ENCODE peak calls at places on chromosomes 13 and 19, in five cellular contexts. O is GM20000, B is brain microvascular endothelial cell, C is tibial nerve, M is astrocyte of the spinal cord. J is an unnamed sample.
A peak's percentile ranks its signal among the peaks of the same experiment; 100 is the strongest.

GRCh38 chr19:14059093-14059480 is 2.8 kb downstream of the PALM3 start:
- DNase-seq in M (no peak), C (no peak), O (peak; percentile 86), B (no peak), J (peak; percentile 77)

GRCh38 chr13:50353651-50354415 is 338.6 kb downstream of the KCNRG start:
- DNase-seq in C (no peak), B (peak; percentile 7), O (no peak), M (peak; percentile 75), J (no peak)

GRCh38 chr19:39506944-39507714 is 7.8 kb upstream of the SELENOV start:
- DNase-seq in B (peak; percentile 41), C (no peak), O (peak; percentile 92), M (peak; percentile 68), J (peak; percentile 74)

GRCh38 chr19:13633109-13633508 is 126.8 kb upstream of the CACNA1A start:
- DNase-seq in O (no peak), C (no peak), M (peak; percentile 71), B (peak; percentile 3), J (no peak)

GRCh38 chr19:29889702-29890101 is 52.3 kb upstream of the URI1 start:
- DNase-seq in B (no peak), M (no peak), C (no peak), O (no peak), J (no peak)

GRCh38 chr13:113493315-113493951 is 2.9 kb upstream of the DCUN1D2 start:
- DNase-seq in C (no peak), O (peak; percentile 58), B (peak; percentile 79), M (peak; percentile 96), J (no peak)

GRCh38 chr19:13817615-13818371 is 22.6 kb downstream of the ZSWIM4 start:
- DNase-seq in M (no peak), C (no peak), B (no peak), O (no peak), J (peak; percentile 45)

GRCh38 chr13:79226938-79227337 is 179.1 kb downstream of the RBM26 start:
- DNase-seq in C (no peak), B (no peak), M (no peak), O (no peak), J (no peak)

GRCh38 chr19:35805518-35806102 is 7.0 kb downstream of the PRODH2 start:
- DNase-seq in O (no peak), C (no peak), B (no peak), M (no peak), J (no peak)

GRCh38 chr19:1324249-1324791 is 38.6 kb downstream of the EFNA2 start:
- DNase-seq in B (no peak), C (no peak), O (no peak), M (no peak), J (no peak)

GRCh38 chr13:32407854-32408253 is 20.1 kb downstream of the N4BP2L1 start:
- DNase-seq in B (no peak), C (no peak), O (no peak), M (no peak), J (peak; percentile 20)

GRCh38 chr13:28100149-28101121 is at the start of gene FLT3:
- DNase-seq in M (peak; percentile 53), O (peak; percentile 80), B (peak; percentile 9), C (no peak), J (peak; percentile 56)

GRCh38 chr19:17510220-17510993 is 1.0 kb upstream of the PGLS start:
- DNase-seq in C (no peak), B (no peak), O (no peak), M (no peak), J (no peak)

GRCh38 chr13:108859202-108860012 is 230.0 kb downstream of the MYO16 start:
- DNase-seq in B (peak; percentile 76), C (no peak), M (peak; percentile 87), O (no peak), J (no peak)

GRCh38 chr19:42270346-42271044 is 1.4 kb downstream of the CIC start:
- DNase-seq in C (peak; percentile 44), B (peak; percentile 70), O (peak; percentile 68), M (peak; percentile 71), J (peak; percentile 87)

GRCh38 chr13:48726711-48727110 is 73.0 kb downstream of the CYSLTR2 start:
- DNase-seq in B (no peak), M (no peak), O (no peak), C (no peak), J (no peak)

GRCh38 chr13:94435604-94436226 is 43.8 kb downstream of the DCT start:
- DNase-seq in O (peak; percentile 41), B (no peak), C (no peak), M (peak; percentile 67), J (no peak)
- TF ChIP-seq CTCF in O (peak; percentile 30), B (peak; percentile 51), C (peak; percentile 73), M (peak; percentile 50), J (peak; percentile 74)

GRCh38 chr13:107497661-107498060 is 717.7 kb downstream of the LIG4 start:
- DNase-seq in B (no peak), M (no peak), C (no peak), O (no peak), J (no peak)
- TF ChIP-seq CTCF in B (no peak), M (no peak), C (no peak), O (no peak), J (no peak)

GRCh38 chr13:51771418-51772104 is 32.4 kb downstream of the DHRS12 start:
- DNase-seq in C (no peak), O (no peak), M (no peak), B (no peak), J (no peak)
- TF ChIP-seq CTCF in C (no peak), O (no peak), M (no peak), B (no peak), J (no peak)

DNA sequence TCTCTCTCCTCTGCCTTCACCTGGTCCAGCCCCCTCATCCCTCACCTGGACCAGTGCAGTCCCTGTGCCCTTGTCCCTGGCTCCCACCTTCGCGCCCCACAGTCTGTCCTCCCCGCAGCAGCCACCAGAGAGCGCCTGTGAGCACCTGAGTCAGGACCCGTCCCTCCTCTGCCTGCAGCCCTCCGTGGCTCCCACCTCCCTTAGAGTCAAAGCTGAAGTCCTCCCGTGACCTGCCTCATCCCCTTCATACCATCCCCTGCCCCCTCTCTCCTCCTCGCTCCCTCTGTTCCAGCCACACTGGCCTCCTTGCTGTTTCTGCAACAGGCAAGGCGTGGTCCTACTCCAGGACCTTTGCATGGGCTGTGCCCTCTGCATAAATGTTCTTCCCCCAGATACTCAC is 10.3 kb downstream of the CELF5 start:
- DNase-seq in O (no peak), B (no peak), M (no peak), C (no peak), J (peak; percentile 57)
- TF ChIP-seq CTCF in O (peak; percentile 36), B (peak; percentile 46), M (peak; percentile 40), C (no peak), J (peak; percentile 38)